ENCODE peak calls at places on chromosomes 13 and 19, in ten cellular contexts. V is stimulated activated CD4-positive, alpha-beta T cell treated with anti-CD3 and anti-CD28 coated beads, Interleukin-1b, Interleukin-23, amount 100 ng/mL, for 4 hours; U is mucosa of gallbladder; X is OCI-LY7; Y is stimulated activated CD8-positive, alpha-beta memory T cell treated with anti-CD3 and anti-CD28 coated beads, Interleukin-7, amount 100 ng/mL, for 1 hour; N is PC-9; K is GOT3; G is cardiac muscle cell; F is activated CD8-positive, alpha-beta memory T cell treated with anti-CD3 and anti-CD28 coated beads, Interleukin-2, amount 50 U/mL, for 4 hours; T is activated B cell treated with CpG ODN at 0.5 μM for 24 hours. J is an unnamed sample.

GRCh38 chr13:41075034-41075433 is 13.7 kb downstream of the WBP4 start:
- DNase-seq in V (peak; percentile 20), U (no peak), X (peak; percentile 66), Y (no peak), N (peak; percentile 6), K (no peak), G (peak; percentile 66), F (peak; percentile 51), T (no peak), J (no peak)

GRCh38 chr19:48881741-48882657 is 9.8 kb downstream of the PPP1R15A start:
- DNase-seq in V (no peak), U (no peak), X (peak; percentile 70), Y (no peak), N (no peak), K (no peak), G (no peak), F (no peak), T (no peak), J (no peak)

GRCh38 chr13:51283361-51283760 is 56.1 kb upstream of the SERPINE3 start:
- DNase-seq in V (no peak), U (no peak), X (no peak), Y (no peak), N (no peak), K (no peak), G (no peak), F (no peak), T (no peak), J (no peak)

GRCh38 chr19:48842744-48843162 is 6.5 kb upstream of the HSD17B14 start:
- DNase-seq in V (no peak), U (peak; percentile 44), X (peak; percentile 76), Y (no peak), N (peak; percentile 36), K (no peak), G (peak; percentile 69), F (peak; percentile 48), T (peak; percentile 27), J (no peak)

GRCh38 chr13:41756198-41756885 is 204.6 kb downstream of the VWA8 start:
- DNase-seq in V (no peak), U (no peak), X (peak; percentile 6), Y (no peak), N (no peak), K (no peak), G (no peak), F (no peak), T (no peak), J (no peak)

GRCh38 chr19:42028304-42029216 is 34.5 kb upstream of the ATP1A3 start:
- DNase-seq in V (peak; percentile 9), U (no peak), X (peak; percentile 27), Y (no peak), N (no peak), K (no peak), G (no peak), F (no peak), T (no peak), J (no peak)

GRCh38 chr19:3606174-3606689 is 443 bp downstream of the TBXA2R start:
- DNase-seq in V (peak; percentile 15), U (peak; percentile 35), X (no peak), Y (no peak), N (peak; percentile 69), K (no peak), G (no peak), F (no peak), T (no peak), J (no peak)

GRCh38 chr13:106143392-106143791 is 392.1 kb downstream of the EFNB2 start:
- DNase-seq in V (no peak), U (no peak), X (no peak), Y (no peak), N (no peak), K (no peak), G (no peak), F (no peak), T (no peak), J (no peak)

GRCh38 chr19:7515091-7515470 is 822 bp upstream of the ZNF358 start:
- DNase-seq in V (no peak), U (peak; percentile 55), X (no peak), Y (no peak), N (no peak), K (no peak), G (no peak), F (no peak), T (no peak), J (no peak)

GRCh38 chr19:48543121-48543710 is 8.8 kb upstream of the SULT2B1 start:
- DNase-seq in V (no peak), U (peak; percentile 58), X (no peak), Y (no peak), N (peak; percentile 96), K (no peak), G (peak; percentile 54), F (no peak), T (no peak), J (peak; percentile 81)

GRCh38 chr19:55594996-55595530 is 4.3 kb downstream of the FIZ1 start:
- DNase-seq in V (no peak), U (no peak), X (no peak), Y (no peak), N (no peak), K (no peak), G (no peak), F (no peak), T (no peak), J (no peak)

GRCh38 chr13:26473571-26474230 is 83.8 kb upstream of the WASF3 start:
- DNase-seq in V (no peak), U (no peak), X (no peak), Y (no peak), N (no peak), K (no peak), G (no peak), F (no peak), T (no peak), J (no peak)

GRCh38 chr19:49513746-49514118 is 1.3 kb downstream of the FCGRT start:
- DNase-seq in V (no peak), U (no peak), X (no peak), Y (no peak), N (no peak), K (no peak), G (no peak), F (no peak), T (no peak), J (no peak)

GRCh38 chr19:55614711-55615552 is 9.4 kb downstream of the ZNF784 start:
- DNase-seq in V (no peak), U (no peak), X (no peak), Y (no peak), N (no peak), K (no peak), G (no peak), F (no peak), T (no peak), J (no peak)

GRCh38 chr13:79541426-79542049 is 60.6 kb downstream of the NDFIP2 start:
- DNase-seq in V (no peak), U (no peak), X (peak; percentile 61), Y (no peak), N (no peak), K (no peak), G (peak; percentile 78), F (no peak), T (no peak), J (no peak)

GRCh38 chr19:19662866-19663291 is 597 bp downstream of the ATP13A1 start:
- DNase-seq in V (no peak), U (no peak), X (no peak), Y (no peak), N (no peak), K (no peak), G (peak; percentile 12), F (no peak), T (no peak), J (no peak)

GRCh38 chr19:45195764-45196163 is 17.2 kb downstream of the BLOC1S3 start:
- DNase-seq in V (no peak), U (no peak), X (no peak), Y (no peak), N (no peak), K (no peak), G (no peak), F (no peak), T (no peak), J (no peak)

GRCh38 chr13:26497991-26498423 is 59.5 kb upstream of the WASF3 start:
- DNase-seq in V (no peak), U (no peak), X (no peak), Y (no peak), N (no peak), K (no peak), G (peak; percentile 71), F (no peak), T (no peak), J (no peak)

GRCh38 chr13:63198076-63198475 is 1782.4 kb upstream of the PCDH20 start:
- DNase-seq in V (no peak), U (no peak), X (no peak), Y (no peak), N (no peak), K (no peak), G (peak; percentile 29), F (no peak), T (no peak), J (no peak)

GRCh38 chr13:106496072-106496997 is 39.1 kb downstream of the EFNB2 start:
- DNase-seq in V (no peak), U (no peak), X (no peak), Y (no peak), N (no peak), K (no peak), G (peak; percentile 52), F (no peak), T (no peak), J (no peak)

GRCh38 chr13:86892330-86892729 is 778.8 kb upstream of the SLITRK5 start:
- DNase-seq in V (no peak), U (no peak), X (no peak), Y (no peak), N (no peak), K (no peak), G (no peak), F (no peak), T (no peak), J (no peak)

GRCh38 chr13:34155931-34156607 is 338.1 kb downstream of the RFC3 start:
- DNase-seq in V (no peak), U (no peak), X (no peak), Y (no peak), N (peak; percentile 36), K (no peak), G (peak; percentile 48), F (no peak), T (no peak), J (no peak)

GRCh38 chr19:37127999-37128820 is 44.3 kb downstream of the ZNF585A start:
- DNase-seq in V (no peak), U (no peak), X (peak; percentile 5), Y (no peak), N (no peak), K (no peak), G (no peak), F (no peak), T (no peak), J (no peak)

J was measured in ureter.